ENCODE peak calls at places on chromosomes 5 and 9, in eight cellular contexts. Z is adrenal gland; X is tibial artery; E is lower lobe of right lung; W is neuronal stem cell; C is effector memory CD4-positive, alpha-beta T cell; U is mesenchymal stem cell; L is testis. M is an unnamed sample.

GRCh38 chr9:3161912-3162311 is 318.0 kb upstream of the PUM3 start:
- DNase-seq in Z (no peak), L (no peak), U (no peak), X (no peak), W (no peak), C (no peak), E (no peak), M (no peak)

GRCh38 chr5:130550553-130550940 is 614.5 kb downstream of the HINT1 start:
- DNase-seq in C (no peak), E (no peak), W (no peak), X (no peak), Z (no peak), L (no peak), U (no peak), M (no peak)

GRCh38 chr9:111463036-111463435 is 21.1 kb downstream of the ECPAS start:
- DNase-seq in L (no peak), E (no peak), W (no peak), U (no peak), C (no peak), Z (no peak), X (no peak), M (no peak)

GRCh38 chr5:170154297-170154696 is 48.6 kb downstream of the FOXI1 start:
- DNase-seq in W (no peak), U (no peak), X (no peak), C (no peak), E (no peak), L (no peak), Z (no peak), M (no peak)

GRCh38 chr9:75953218-75953617 is 62.7 kb downstream of the PCSK5 start:
- DNase-seq in L (no peak), Z (no peak), W (no peak), U (peak; percentile 41), X (no peak), C (no peak), E (no peak), M (no peak)

GRCh38 chr5:100828071-100828689 is 74.9 kb downstream of the ST8SIA4 start:
- DNase-seq in U (no peak), L (no peak), Z (no peak), X (no peak), W (no peak), C (no peak), E (no peak), M (no peak)

GRCh38 chr9:11893331-11893730 is 799.9 kb upstream of the TYRP1 start:
- DNase-seq in U (peak; percentile 83), W (no peak), L (no peak), Z (no peak), E (no peak), C (no peak), X (no peak), M (no peak)

GRCh38 chr9:105114318-105114717 is 130.1 kb upstream of the SLC44A1 start:
- DNase-seq in U (no peak), C (no peak), W (no peak), Z (no peak), E (no peak), X (no peak), L (no peak), M (no peak)

GRCh38 chr5:157607371-157608161 is 32.0 kb upstream of the ADAM19 start:
- DNase-seq in E (no peak), C (peak; percentile 60), W (no peak), X (no peak), U (peak; percentile 51), Z (no peak), L (no peak), M (no peak)

GRCh38 chr9:36328798-36329411 is 70.7 kb upstream of the GNE start:
- DNase-seq in C (peak; percentile 27), U (peak; percentile 78), E (no peak), X (no peak), Z (peak; percentile 57), W (peak; percentile 45), L (peak; percentile 64), M (peak; percentile 62)

GRCh38 chr5:72402959-72403628 is 82.9 kb downstream of the PTCD2 start:
- DNase-seq in E (no peak), Z (peak; percentile 50), U (no peak), W (no peak), L (no peak), C (no peak), X (peak; percentile 55), M (peak; percentile 33)

GRCh38 chr9:102461441-102461840 is 533.7 kb upstream of the CYLC2 start:
- DNase-seq in L (no peak), W (no peak), U (no peak), Z (no peak), C (no peak), E (no peak), X (no peak), M (no peak)

GRCh38 chr5:77851229-77852067 is 75.3 kb upstream of the TBCA start:
- DNase-seq in W (peak; percentile 29), Z (peak; percentile 45), C (no peak), L (peak; percentile 31), U (peak; percentile 22), X (no peak), E (no peak), M (peak; percentile 88)

GRCh38 chr5:59838989-59839388 is 54.5 kb downstream of the PDE4D start:
- DNase-seq in C (no peak), E (no peak), U (no peak), L (no peak), W (no peak), Z (no peak), X (no peak), M (no peak)

GRCh38 chr5:151686673-151687378 is at the start of gene SPARC:
- DNase-seq in L (peak; percentile 94), W (peak; percentile 74), C (no peak), E (peak; percentile 67), Z (peak; percentile 85), X (peak; percentile 94), U (peak; percentile 98), M (peak; percentile 86)

GRCh38 chr9:136679431-136679941 is 7.8 kb downstream of the AGPAT2 start:
- DNase-seq in L (peak; percentile 45), C (no peak), W (no peak), E (peak; percentile 72), X (peak; percentile 63), Z (peak; percentile 70), U (no peak), M (peak; percentile 74)

GRCh38 chr5:61052870-61053269 is 107.9 kb downstream of the NDUFAF2 start:
- DNase-seq in U (peak; percentile 82), C (no peak), Z (no peak), W (no peak), L (no peak), X (no peak), E (no peak), M (no peak)

GRCh38 chr5:131587541-131587940 is 47.5 kb downstream of the RAPGEF6 start:
- DNase-seq in L (no peak), Z (no peak), X (no peak), E (no peak), U (peak; percentile 19), C (no peak), W (no peak), M (no peak)

GRCh38 chr5:80254767-80255424 is 952 bp downstream of the SERINC5 start:
- DNase-seq in L (peak; percentile 28), U (peak; percentile 56), W (no peak), E (no peak), X (no peak), C (peak; percentile 23), Z (no peak), M (peak; percentile 36)

GRCh38 chr5:110177729-110178128 is 488.0 kb downstream of the MAN2A1 start:
- DNase-seq in E (no peak), C (no peak), Z (no peak), U (no peak), X (no peak), L (no peak), W (no peak), M (no peak)

GRCh38 chr9:130988400-130988747 is 20.6 kb upstream of the LAMC3 start:
- DNase-seq in Z (no peak), C (no peak), W (no peak), E (no peak), L (no peak), U (no peak), X (no peak), M (no peak)

GRCh38 chr5:169796731-169797130 is 159.7 kb downstream of the DOCK2 start:
- DNase-seq in W (no peak), L (no peak), U (no peak), Z (no peak), X (no peak), E (no peak), C (no peak), M (no peak)

GRCh38 chr5:138111937-138112336 is 27.3 kb downstream of the NME5 start:
- DNase-seq in C (no peak), X (no peak), W (no peak), L (no peak), E (no peak), U (peak; percentile 16), Z (no peak), M (no peak)

GRCh38 chr9:136931615-136932130 is 12.9 kb downstream of the FBXW5 start:
- DNase-seq in E (no peak), L (no peak), W (no peak), C (no peak), X (no peak), U (no peak), Z (no peak), M (no peak)

GRCh38 chr9:124357591-124358361 is 57.5 kb downstream of the PSMB7 start:
- DNase-seq in W (no peak), U (peak; percentile 28), X (no peak), E (no peak), L (no peak), C (no peak), Z (no peak), M (peak; percentile 75)
- H3K36me3 ChIP-seq in W (peaks cover 20% of the 10 kb centered on the region), U (peaks cover 48% of the 10 kb centered on the region), X (peaks cover 41% of the 10 kb centered on the region), E (peaks cover 48% of the 10 kb centered on the region), L (no peaks in the 10 kb centered on the region), C (peaks cover 40% of the 10 kb centered on the region), Z (peaks cover 19% of the 10 kb centered on the region), M (peaks cover 11% of the 10 kb centered on the region)

GRCh38 chr9:96140401-96141180 is 161.4 kb downstream of the HSD17B3 start:
- DNase-seq in L (peak; percentile 51), Z (no peak), E (no peak), U (peak; percentile 52), W (no peak), X (no peak), C (no peak), M (peak; percentile 72)
- H3K4me3 ChIP-seq in L (peak overlapping the region; percentile 3), Z (no peak overlapping the region), E (no peak overlapping the region), U (no peak overlapping the region), W (no peak overlapping the region), X (no peak overlapping the region), C (no peak overlapping the region), M (no peak overlapping the region)

DNA sequence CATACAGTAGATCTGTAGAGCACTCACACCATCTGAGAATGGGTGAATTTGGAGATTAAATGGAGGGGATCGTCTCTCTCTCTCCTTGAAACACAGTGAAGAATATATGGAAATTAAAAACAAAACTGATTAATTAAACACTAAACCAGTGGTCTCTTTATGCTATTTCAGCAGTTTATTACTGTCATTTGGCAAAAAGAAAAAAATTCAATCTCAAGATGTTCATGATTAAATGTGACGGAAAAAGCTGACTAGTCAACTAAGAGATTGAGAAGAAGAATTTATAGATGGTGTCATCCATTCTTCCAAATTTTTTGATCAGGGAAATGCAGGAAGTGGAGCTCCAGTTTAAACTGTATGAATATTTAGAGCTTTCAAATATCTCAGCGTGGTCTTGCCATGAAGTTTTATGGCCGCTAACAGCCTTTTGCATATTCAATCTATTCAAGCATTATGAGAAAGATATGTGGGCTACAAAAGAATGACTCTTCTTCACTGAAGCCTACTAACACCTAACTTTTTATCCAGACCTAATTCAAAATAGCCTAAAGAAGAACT is 121.6 kb upstream of the DPYSL3 start:
- DNase-seq in U (no peak), E (no peak), X (no peak), W (no peak), L (no peak), C (no peak), Z (no peak), M (no peak)
- H3K36me3 ChIP-seq in U (no peaks in the 10 kb centered on the region), E (no peaks in the 10 kb centered on the region), X (no peaks in the 10 kb centered on the region), W (peaks cover 13% of the 10 kb centered on the region), L (no peaks in the 10 kb centered on the region), C (no peaks in the 10 kb centered on the region), Z (no peaks in the 10 kb centered on the region), M (no peaks in the 10 kb centered on the region)

GRCh38 chr5:163436515-163436914 is 880 bp upstream of the CCNG1 start:
- DNase-seq in E (no peak), X (no peak), L (no peak), C (no peak), Z (no peak), W (no peak), U (no peak), M (no peak)
- H3K4me3 ChIP-seq in E (peak overlapping the region; percentile 77), X (peak overlapping the region; percentile 95), L (peak overlapping the region; percentile 95), C (no peak overlapping the region), Z (no peak overlapping the region), W (peak overlapping the region; percentile 43), U (no peak overlapping the region), M (peak overlapping the region; percentile 19)